ENCODE peak calls at places on chromosomes 4 and X, in ten cellular contexts. U, B, X, D, M, H, I, E, T and P are unnamed samples.

GRCh38 chrX:10168226-10168625 is 11.5 kb downstream of the CLCN4 start:
- DNase-seq in U (peak; percentile 56), B (no peak), X (no peak), D (no peak), M (no peak), H (no peak), I (no peak), E (no peak), T (no peak), P (no peak)

GRCh38 chr4:81785338-81785737 is 313.6 kb upstream of the RASGEF1B start:
- DNase-seq in U (no peak), B (no peak), X (no peak), D (no peak), M (no peak), H (no peak), I (no peak), E (no peak), T (no peak), P (no peak)

GRCh38 chr4:139265654-139266053 is 14.4 kb downstream of the MGARP start:
- DNase-seq in U (no peak), B (no peak), X (no peak), D (no peak), M (no peak), H (no peak), I (no peak), E (no peak), T (no peak), P (no peak)

GRCh38 chrX:9767375-9767774 is 1.7 kb upstream of the GPR143 start:
- DNase-seq in U (no peak), B (no peak), X (no peak), D (no peak), M (no peak), H (no peak), I (no peak), E (no peak), T (no peak), P (no peak)

GRCh38 chr4:71270901-71271300 is 67.9 kb upstream of the SLC4A4 start:
- DNase-seq in U (no peak), B (peak; percentile 22), X (no peak), D (no peak), M (peak; percentile 45), H (peak; percentile 35), I (peak; percentile 19), E (no peak), T (no peak), P (peak; percentile 26)

GRCh38 chr4:113738251-113738650 is 23.3 kb downstream of the CAMK2D start:
- DNase-seq in U (no peak), B (no peak), X (peak; percentile 83), D (no peak), M (peak; percentile 83), H (no peak), I (no peak), E (no peak), T (no peak), P (no peak)

GRCh38 chrX:17442898-17443297 is 67.9 kb downstream of the NHS start:
- DNase-seq in U (no peak), B (no peak), X (peak; percentile 18), D (no peak), M (no peak), H (no peak), I (no peak), E (no peak), T (no peak), P (no peak)

GRCh38 chr4:22688236-22688635 is 4.5 kb upstream of the GBA3 start:
- DNase-seq in U (no peak), B (no peak), X (peak; percentile 72), D (no peak), M (no peak), H (no peak), I (peak; percentile 78), E (no peak), T (no peak), P (no peak)

GRCh38 chr4:155353923-155354540 is 22.7 kb downstream of the MAP9 start:
- DNase-seq in U (peak; percentile 70), B (no peak), X (peak; percentile 29), D (peak; percentile 20), M (peak; percentile 46), H (peak; percentile 70), I (peak; percentile 50), E (no peak), T (peak; percentile 64), P (peak; percentile 48)

GRCh38 chrX:47566841-47567240 is 5.8 kb downstream of the ARAF start:
- DNase-seq in U (no peak), B (no peak), X (no peak), D (no peak), M (no peak), H (no peak), I (no peak), E (no peak), T (no peak), P (no peak)

GRCh38 chrX:31199770-31200114 is 127.9 kb upstream of the FTHL17 start:
- DNase-seq in U (no peak), B (no peak), X (no peak), D (no peak), M (no peak), H (peak; percentile 56), I (no peak), E (no peak), T (no peak), P (no peak)

GRCh38 chr4:102230194-102230593 is 115.1 kb downstream of the SLC39A8 start:
- DNase-seq in U (no peak), B (no peak), X (no peak), D (no peak), M (no peak), H (no peak), I (no peak), E (no peak), T (no peak), P (no peak)

GRCh38 chrX:70134116-70134477 is 850 bp downstream of the IGBP1 start:
- DNase-seq in U (no peak), B (no peak), X (no peak), D (no peak), M (peak; percentile 34), H (no peak), I (peak; percentile 20), E (no peak), T (no peak), P (no peak)

GRCh38 chrX:24561121-24561520 is 86.0 kb downstream of the PCYT1B start:
- DNase-seq in U (no peak), B (no peak), X (no peak), D (no peak), M (peak; percentile 11), H (no peak), I (no peak), E (no peak), T (no peak), P (peak; percentile 16)

GRCh38 chr4:188110741-188111458 is 1.5 kb upstream of the TRIML2 start:
- DNase-seq in U (no peak), B (no peak), X (no peak), D (no peak), M (peak; percentile 25), H (no peak), I (no peak), E (no peak), T (no peak), P (no peak)

GRCh38 chr4:53531695-53532224 is 59.5 kb downstream of the LNX1 start:
- DNase-seq in U (no peak), B (no peak), X (no peak), D (no peak), M (peak; percentile 59), H (no peak), I (no peak), E (no peak), T (no peak), P (no peak)
- H3K9me3 ChIP-seq in U (no peaks in the 10 kb centered on the region), B (no peaks in the 10 kb centered on the region), X (no peaks in the 10 kb centered on the region), D (no peaks in the 10 kb centered on the region), M (no peaks in the 10 kb centered on the region), H (no peaks in the 10 kb centered on the region), I (no peaks in the 10 kb centered on the region), E (no peaks in the 10 kb centered on the region), T (no peaks in the 10 kb centered on the region), P (no peaks in the 10 kb centered on the region)

DNA sequence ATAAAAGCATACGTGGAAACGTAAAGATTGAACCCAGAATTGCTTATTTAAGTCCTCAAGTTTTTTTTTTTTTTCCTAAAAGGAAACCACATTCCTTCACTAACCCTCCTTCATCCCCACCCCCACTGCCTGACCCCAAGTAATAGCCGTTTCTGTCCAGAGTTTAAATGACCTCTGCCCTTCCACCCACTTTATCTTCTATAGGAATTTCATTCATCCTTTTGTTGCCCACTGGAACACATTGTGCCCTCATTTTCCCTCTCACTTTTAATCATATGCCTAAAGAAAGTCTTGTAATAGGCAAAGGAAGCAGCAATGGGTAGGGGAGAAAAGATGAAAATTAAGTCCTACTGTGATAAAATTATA is 62.7 kb downstream of the SH3RF1 start:
- DNase-seq in U (no peak), B (no peak), X (no peak), D (no peak), M (no peak), H (no peak), I (no peak), E (no peak), T (no peak), P (no peak)
- H3K4me1 ChIP-seq in U (peaks cover 15% of the 10 kb centered on the region), B (no peaks in the 10 kb centered on the region), X (peaks cover 10% of the 10 kb centered on the region), D (no peaks in the 10 kb centered on the region), M (peaks cover 20% of the 10 kb centered on the region), H (peaks cover 16% of the 10 kb centered on the region), I (peaks cover 5% of the 10 kb centered on the region), E (no peaks in the 10 kb centered on the region), T (peaks cover 5% of the 10 kb centered on the region), P (no peaks in the 10 kb centered on the region)

GRCh38 chrX:68696267-68696666 is 48.8 kb downstream of the STARD8 start:
- DNase-seq in U (no peak), B (no peak), X (no peak), D (no peak), M (no peak), H (no peak), I (peak; percentile 40), E (no peak), T (no peak), P (no peak)

GRCh38 chrX:68697036-68697435 is 49.6 kb downstream of the STARD8 start:
- DNase-seq in U (no peak), B (no peak), X (no peak), D (no peak), M (no peak), H (no peak), I (peak; percentile 58), E (no peak), T (no peak), P (no peak)

GRCh38 chrX:68698955-68699354 is 51.5 kb downstream of the STARD8 start:
- DNase-seq in U (no peak), B (no peak), X (no peak), D (no peak), M (no peak), H (peak; percentile 67), I (no peak), E (no peak), T (no peak), P (no peak)

GRCh38 chrX:68695206-68695845 is 47.9 kb downstream of the STARD8 start:
- DNase-seq in U (no peak), B (no peak), X (no peak), D (no peak), M (no peak), H (no peak), I (no peak), E (no peak), T (no peak), P (no peak)

GRCh38 chrX:68697465-68698125 is 50.1 kb downstream of the STARD8 start:
- DNase-seq in U (no peak), B (no peak), X (no peak), D (no peak), M (no peak), H (no peak), I (no peak), E (no peak), T (no peak), P (no peak)
- H3K9me3 ChIP-seq in U (no peaks in the 10 kb centered on the region), B (no peaks in the 10 kb centered on the region), X (no peaks in the 10 kb centered on the region), D (no peaks in the 10 kb centered on the region), M (no peaks in the 10 kb centered on the region), H (no peaks in the 10 kb centered on the region), I (no peaks in the 10 kb centered on the region), E (no peaks in the 10 kb centered on the region), T (no peaks in the 10 kb centered on the region), P (no peaks in the 10 kb centered on the region)

GRCh38 chr4:53951414-53951813 is 113.0 kb downstream of the CHIC2 start:
- DNase-seq in U (no peak), B (no peak), X (no peak), D (no peak), M (no peak), H (no peak), I (no peak), E (no peak), T (no peak), P (no peak)
- H3K4me1 ChIP-seq in U (no peaks in the 10 kb centered on the region), B (no peaks in the 10 kb centered on the region), X (no peaks in the 10 kb centered on the region), D (no peaks in the 10 kb centered on the region), M (no peaks in the 10 kb centered on the region), H (no peaks in the 10 kb centered on the region), I (peaks cover 12% of the 10 kb centered on the region), E (no peaks in the 10 kb centered on the region), T (no peaks in the 10 kb centered on the region), P (no peaks in the 10 kb centered on the region)